ENCODE peak calls at places on chromosome 10, in ten cellular contexts. V is brain microvascular endothelial cell; F is fibroblast of the conjunctiva; O is stromal cell of bone marrow; E is stomach; P is fibroblast of the aortic adventitia; B is lung microvascular endothelial cell; M is fibroblast of gingiva; Y is activated CD4-positive, alpha-beta T cell treated with anti-CD3 and anti-CD28 coated beads for 48 hours; S is astrocyte of the cerebellum. G is an unnamed sample.

GRCh38 chr10:77505431-77506334 is 131.9 kb downstream of the KCNMA1 start:
- DNase-seq in V (peak; percentile 75), F (peak; percentile 67), O (peak; percentile 88), E (no peak), P (peak; percentile 87), B (no peak), M (peak; percentile 77), Y (no peak), S (peak; percentile 76), G (peak; percentile 71)

GRCh38 chr10:132646443-132647097 is 109.0 kb downstream of the INPP5A start:
- DNase-seq in V (no peak), F (no peak), O (no peak), E (no peak), P (no peak), B (no peak), M (no peak), Y (no peak), S (no peak), G (no peak)

GRCh38 chr10:9957352-9957751 is 1060.3 kb upstream of the CELF2 start:
- DNase-seq in V (peak; percentile 49), F (peak; percentile 33), O (peak; percentile 29), E (no peak), P (no peak), B (no peak), M (no peak), Y (no peak), S (peak; percentile 59), G (no peak)

GRCh38 chr10:12194752-12195271 is 879 bp downstream of the NUDT5 start:
- DNase-seq in V (peak; percentile 51), F (peak; percentile 9), O (peak; percentile 28), E (peak; percentile 35), P (peak; percentile 49), B (no peak), M (peak; percentile 61), Y (peak; percentile 63), S (no peak), G (peak; percentile 75)

GRCh38 chr10:76178561-76179292 is 747.3 kb downstream of the LRMDA start:
- DNase-seq in V (no peak), F (no peak), O (no peak), E (no peak), P (no peak), B (no peak), M (peak; percentile 18), Y (no peak), S (no peak), G (no peak)

GRCh38 chr10:102675887-102676616 is 31.8 kb downstream of the TRIM8 start:
- DNase-seq in V (peak; percentile 95), F (peak; percentile 51), O (peak; percentile 58), E (no peak), P (peak; percentile 65), B (no peak), M (peak; percentile 92), Y (no peak), S (peak; percentile 63), G (peak; percentile 91)

GRCh38 chr10:127854769-127855583 is 37.8 kb downstream of the CLRN3 start:
- DNase-seq in V (no peak), F (no peak), O (no peak), E (no peak), P (no peak), B (no peak), M (no peak), Y (no peak), S (no peak), G (no peak)

GRCh38 chr10:49595003-49595712 is 15.0 kb upstream of the SLC18A3 start:
- DNase-seq in V (no peak), F (no peak), O (no peak), E (no peak), P (no peak), B (no peak), M (no peak), Y (no peak), S (no peak), G (no peak)

GRCh38 chr10:68871105-68871711 is 29.9 kb upstream of the DDX50 start:
- DNase-seq in V (peak; percentile 61), F (no peak), O (peak; percentile 29), E (no peak), P (peak; percentile 73), B (no peak), M (peak; percentile 43), Y (peak; percentile 9), S (peak; percentile 9), G (peak; percentile 69)

GRCh38 chr10:34580643-34581042 is 234.5 kb downstream of the PARD3 start:
- DNase-seq in V (peak; percentile 52), F (peak; percentile 39), O (no peak), E (no peak), P (peak; percentile 76), B (peak; percentile 48), M (peak; percentile 25), Y (no peak), S (peak; percentile 35), G (peak; percentile 54)

GRCh38 chr10:72328045-72328828 is 26.5 kb downstream of the DNAJB12 start:
- DNase-seq in V (peak; percentile 52), F (peak; percentile 59), O (no peak), E (peak; percentile 85), P (peak; percentile 75), B (peak; percentile 83), M (peak; percentile 60), Y (peak; percentile 65), S (no peak), G (peak; percentile 79)

GRCh38 chr10:114748270-114748669 is 73.3 kb upstream of the FHIP2A start:
- DNase-seq in V (no peak), F (no peak), O (no peak), E (no peak), P (no peak), B (no peak), M (no peak), Y (no peak), S (no peak), G (no peak)

GRCh38 chr10:18455086-18455884 is 196.1 kb downstream of the NSUN6 start:
- DNase-seq in V (no peak), F (no peak), O (no peak), E (no peak), P (no peak), B (no peak), M (no peak), Y (no peak), S (no peak), G (no peak)

GRCh38 chr10:131726967-131727366 is 173.8 kb upstream of the PPP2R2D start:
- DNase-seq in V (no peak), F (no peak), O (no peak), E (peak; percentile 20), P (no peak), B (no peak), M (no peak), Y (no peak), S (no peak), G (no peak)

GRCh38 chr10:63547628-63548356 is 26.6 kb downstream of the REEP3 start:
- DNase-seq in V (peak; percentile 53), F (no peak), O (no peak), E (no peak), P (no peak), B (no peak), M (no peak), Y (no peak), S (no peak), G (no peak)

GRCh38 chr10:123009105-123009805 is 449 bp downstream of the ACADSB start:
- DNase-seq in V (no peak), F (no peak), O (no peak), E (peak; percentile 28), P (no peak), B (peak; percentile 14), M (no peak), Y (peak; percentile 23), S (no peak), G (peak; percentile 41)

GRCh38 chr10:132142396-132143161 is 44.2 kb upstream of the DPYSL4 start:
- DNase-seq in V (no peak), F (no peak), O (no peak), E (peak; percentile 47), P (no peak), B (peak; percentile 31), M (no peak), Y (peak; percentile 69), S (no peak), G (peak; percentile 67)

GRCh38 chr10:122490786-122491680 is 29.7 kb downstream of the HTRA1 start:
- DNase-seq in V (no peak), F (no peak), O (no peak), E (no peak), P (no peak), B (no peak), M (peak; percentile 75), Y (peak; percentile 46), S (no peak), G (peak; percentile 87)

GRCh38 chr10:11285171-11285570 is 267.5 kb downstream of the CELF2 start:
- DNase-seq in V (no peak), F (no peak), O (no peak), E (no peak), P (no peak), B (no peak), M (no peak), Y (no peak), S (no peak), G (no peak)

GRCh38 chr10:14904316-14904732 is 25.7 kb downstream of the SUV39H2 start:
- DNase-seq in V (peak; percentile 22), F (peak; percentile 8), O (no peak), E (no peak), P (peak; percentile 48), B (peak; percentile 40), M (peak; percentile 15), Y (peak; percentile 26), S (no peak), G (peak; percentile 55)

GRCh38 chr10:120506674-120507073 is 49.6 kb downstream of the PLPP4 start:
- DNase-seq in V (no peak), F (no peak), O (no peak), E (no peak), P (peak; percentile 67), B (no peak), M (no peak), Y (no peak), S (no peak), G (peak; percentile 41)

GRCh38 chr10:133357293-133358151 is at the start of gene FUOM:
- DNase-seq in V (peak; percentile 44), F (no peak), O (no peak), E (no peak), P (peak; percentile 13), B (peak; percentile 65), M (no peak), Y (peak; percentile 82), S (no peak), G (peak; percentile 71)

GRCh38 chr10:17984056-17984455 is 32.3 kb downstream of the SLC39A12 start:
- DNase-seq in V (no peak), F (no peak), O (peak; percentile 21), E (no peak), P (peak; percentile 47), B (no peak), M (peak; percentile 50), Y (no peak), S (peak; percentile 50), G (peak; percentile 70)

GRCh38 chr10:103658049-103658577 is 164.6 kb downstream of the NEURL1 start:
- DNase-seq in V (no peak), F (no peak), O (no peak), E (no peak), P (no peak), B (no peak), M (no peak), Y (no peak), S (no peak), G (no peak)

GRCh38 chr10:112763916-112764520 is 186.0 kb upstream of the TCF7L2 start:
- DNase-seq in V (peak; percentile 89), F (no peak), O (peak; percentile 58), E (no peak), P (no peak), B (no peak), M (peak; percentile 25), Y (no peak), S (peak; percentile 81), G (peak; percentile 61)

GRCh38 chr10:132458595-132459251 is 61.7 kb downstream of the PWWP2B start:
- DNase-seq in V (no peak), F (no peak), O (no peak), E (peak; percentile 71), P (peak; percentile 24), B (peak; percentile 45), M (no peak), Y (peak; percentile 72), S (no peak), G (peak; percentile 73)

GRCh38 chr10:1736180-1736971 is 949 bp downstream of the ADARB2 start:
- DNase-seq in V (no peak), F (no peak), O (no peak), E (no peak), P (no peak), B (no peak), M (no peak), Y (no peak), S (no peak), G (no peak)

GRCh38 chr10:78756604-78757442 is 311.9 kb upstream of the ZMIZ1 start:
- DNase-seq in V (peak; percentile 92), F (peak; percentile 91), O (peak; percentile 96), E (peak; percentile 41), P (peak; percentile 96), B (peak; percentile 95), M (peak; percentile 93), Y (peak; percentile 52), S (peak; percentile 84), G (peak; percentile 98)